ENCODE peak calls at places on chromosomes 5 and 9, in six cellular contexts. One of them, this sample, is unnamed.

GRCh38 chr9:125912667-125913066 is 165.5 kb downstream of the PBX3 start:
- DNase-seq in tibial nerve: no peak
- DNase-seq in spleen: no peak
- DNase-seq in gastrocnemius medialis: no peak
- DNase-seq in body of pancreas: no peak
- DNase-seq in adrenal gland: no peak
- DNase-seq in this sample: no peak

GRCh38 chr9:71910602-71911060 is 362 bp downstream of the ABHD17B start:
- DNase-seq in tibial nerve: peak
- DNase-seq in spleen: no peak
- DNase-seq in gastrocnemius medialis: no peak
- DNase-seq in body of pancreas: no peak
- DNase-seq in adrenal gland: no peak
- DNase-seq in this sample: no peak

GRCh38 chr5:169545762-169546161 is 37.8 kb upstream of the SPDL1 start:
- DNase-seq in tibial nerve: no peak
- DNase-seq in spleen: no peak
- DNase-seq in gastrocnemius medialis: no peak
- DNase-seq in body of pancreas: no peak
- DNase-seq in adrenal gland: no peak
- DNase-seq in this sample: no peak

GRCh38 chr9:114005371-114006154 is 72.5 kb downstream of the AMBP start:
- DNase-seq in tibial nerve: peak
- DNase-seq in spleen: peak
- DNase-seq in gastrocnemius medialis: no peak
- DNase-seq in body of pancreas: peak
- DNase-seq in adrenal gland: no peak
- DNase-seq in this sample: peak

GRCh38 chr5:170573119-170573518 is 69.3 kb downstream of the KCNIP1 start:
- DNase-seq in tibial nerve: no peak
- DNase-seq in spleen: no peak
- DNase-seq in gastrocnemius medialis: no peak
- DNase-seq in body of pancreas: no peak
- DNase-seq in adrenal gland: no peak
- DNase-seq in this sample: no peak

GRCh38 chr5:122141751-122142150 is 12.4 kb downstream of the ZNF474 start:
- DNase-seq in tibial nerve: no peak
- DNase-seq in spleen: no peak
- DNase-seq in gastrocnemius medialis: no peak
- DNase-seq in body of pancreas: no peak
- DNase-seq in adrenal gland: no peak
- DNase-seq in this sample: no peak

GRCh38 chr5:78260771-78261170 is 33.7 kb downstream of the AP3B1 start:
- DNase-seq in tibial nerve: no peak
- DNase-seq in spleen: no peak
- DNase-seq in gastrocnemius medialis: no peak
- DNase-seq in body of pancreas: no peak
- DNase-seq in adrenal gland: no peak
- DNase-seq in this sample: no peak

GRCh38 chr5:57207681-57208080 is 33.8 kb downstream of the GPBP1 start:
- DNase-seq in tibial nerve: no peak
- DNase-seq in spleen: no peak
- DNase-seq in gastrocnemius medialis: no peak
- DNase-seq in body of pancreas: no peak
- DNase-seq in adrenal gland: peak
- DNase-seq in this sample: no peak

GRCh38 chr5:65021527-65022226 is 252.9 kb downstream of the CWC27 start:
- DNase-seq in tibial nerve: no peak
- DNase-seq in spleen: no peak
- DNase-seq in gastrocnemius medialis: no peak
- DNase-seq in body of pancreas: no peak
- DNase-seq in adrenal gland: no peak
- DNase-seq in this sample: no peak

GRCh38 chr5:53558966-53559365 is 1.5 kb upstream of the NDUFS4 start:
- DNase-seq in tibial nerve: no peak
- DNase-seq in spleen: no peak
- DNase-seq in gastrocnemius medialis: no peak
- DNase-seq in body of pancreas: no peak
- DNase-seq in adrenal gland: no peak
- DNase-seq in this sample: no peak

GRCh38 chr5:134651531-134651930 is 2.9 kb downstream of the SEC24A start:
- DNase-seq in tibial nerve: no peak
- DNase-seq in spleen: no peak
- DNase-seq in gastrocnemius medialis: no peak
- DNase-seq in body of pancreas: no peak
- DNase-seq in adrenal gland: no peak
- DNase-seq in this sample: no peak

GRCh38 chr9:14351206-14351605 is 37.3 kb upstream of the NFIB start:
- DNase-seq in tibial nerve: no peak
- DNase-seq in spleen: no peak
- DNase-seq in gastrocnemius medialis: peak
- DNase-seq in body of pancreas: no peak
- DNase-seq in adrenal gland: no peak
- DNase-seq in this sample: no peak

GRCh38 chr5:1882337-1883119 is at the start of gene IRX4:
- DNase-seq in tibial nerve: no peak
- DNase-seq in spleen: peak
- DNase-seq in gastrocnemius medialis: no peak
- DNase-seq in body of pancreas: no peak
- DNase-seq in adrenal gland: no peak
- DNase-seq in this sample: no peak

GRCh38 chr5:34914671-34915138 is 599 bp downstream of the RAD1 start:
- DNase-seq in tibial nerve: no peak
- DNase-seq in spleen: peak
- DNase-seq in gastrocnemius medialis: peak
- DNase-seq in body of pancreas: peak
- DNase-seq in adrenal gland: peak
- DNase-seq in this sample: peak

GRCh38 chr9:110364451-110364850 is 26.8 kb upstream of the TXNDC8 start:
- DNase-seq in tibial nerve: no peak
- DNase-seq in spleen: no peak
- DNase-seq in gastrocnemius medialis: no peak
- DNase-seq in body of pancreas: no peak
- DNase-seq in adrenal gland: no peak
- DNase-seq in this sample: no peak

GRCh38 chr9:113577525-113578261 is 114.2 kb downstream of the RGS3 start:
- DNase-seq in tibial nerve: no peak
- DNase-seq in spleen: peak
- DNase-seq in gastrocnemius medialis: no peak
- DNase-seq in body of pancreas: peak
- DNase-seq in adrenal gland: no peak
- DNase-seq in this sample: no peak

GRCh38 chr5:14153932-14154646 is 10.9 kb downstream of the TRIO start:
- DNase-seq in tibial nerve: peak
- DNase-seq in spleen: no peak
- DNase-seq in gastrocnemius medialis: peak
- DNase-seq in body of pancreas: peak
- DNase-seq in adrenal gland: no peak
- DNase-seq in this sample: peak

GRCh38 chr9:17600962-17601593 is 22.2 kb downstream of the SH3GL2 start:
- DNase-seq in tibial nerve: no peak
- DNase-seq in spleen: no peak
- DNase-seq in gastrocnemius medialis: no peak
- DNase-seq in body of pancreas: no peak
- DNase-seq in adrenal gland: no peak
- DNase-seq in this sample: no peak

GRCh38 chr5:157484768-157485167 is 24.8 kb downstream of the NIPAL4 start:
- DNase-seq in tibial nerve: peak
- DNase-seq in spleen: no peak
- DNase-seq in gastrocnemius medialis: peak
- DNase-seq in body of pancreas: no peak
- DNase-seq in adrenal gland: peak
- DNase-seq in this sample: no peak

DNA sequence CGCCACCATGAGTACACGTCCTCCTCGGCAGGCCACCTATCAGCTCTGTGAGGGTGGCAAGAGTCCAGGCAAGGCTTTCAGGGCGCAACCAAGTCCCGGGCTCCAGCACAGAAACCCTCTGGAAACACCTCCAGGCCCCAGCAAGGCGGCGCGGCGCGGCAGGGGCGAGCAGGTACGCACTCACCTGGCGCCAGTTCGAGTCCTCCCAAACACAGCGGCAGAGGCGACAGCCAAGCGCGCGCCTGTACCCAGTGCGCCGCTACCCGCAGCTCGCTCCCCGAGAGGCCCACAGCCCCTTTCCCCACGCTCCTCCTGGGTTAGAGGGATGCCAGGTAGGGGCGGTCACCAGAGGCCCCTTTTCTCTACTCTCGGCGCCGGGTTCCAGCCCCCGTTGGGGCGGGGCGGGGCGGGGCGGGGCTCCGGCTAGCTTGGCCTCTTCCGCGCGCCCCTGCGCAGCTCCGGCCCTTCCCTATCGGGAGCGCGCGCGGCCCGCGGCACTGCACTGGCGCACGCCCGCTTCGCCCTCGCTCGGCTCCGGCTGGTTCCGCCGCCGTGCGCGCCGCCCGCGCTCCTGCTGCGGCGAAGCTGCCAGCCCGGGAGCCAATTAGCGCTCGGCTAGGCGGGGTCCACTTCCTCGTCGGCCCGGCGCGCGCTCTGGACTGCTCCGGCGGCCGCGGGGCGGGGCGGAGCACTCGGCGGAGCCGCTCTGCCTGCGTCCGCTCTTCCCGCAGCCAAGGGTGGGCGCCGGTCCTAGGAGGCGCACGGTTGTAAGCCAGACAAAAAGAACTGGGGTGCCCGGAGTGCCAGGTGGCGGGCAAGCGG is at the start of the genes NMRK1 and OSTF1:
- DNase-seq in tibial nerve: peak
- DNase-seq in spleen: peak
- DNase-seq in gastrocnemius medialis: peak
- DNase-seq in body of pancreas: peak
- DNase-seq in adrenal gland: peak
- DNase-seq in this sample: peak
- H3K27ac ChIP-seq in tibial nerve: peak
- H3K27ac ChIP-seq in spleen: peak
- H3K27ac ChIP-seq in gastrocnemius medialis: peak
- H3K27ac ChIP-seq in body of pancreas: peak
- H3K27ac ChIP-seq in adrenal gland: peak
- H3K27ac ChIP-seq in this sample: peak

DNA sequence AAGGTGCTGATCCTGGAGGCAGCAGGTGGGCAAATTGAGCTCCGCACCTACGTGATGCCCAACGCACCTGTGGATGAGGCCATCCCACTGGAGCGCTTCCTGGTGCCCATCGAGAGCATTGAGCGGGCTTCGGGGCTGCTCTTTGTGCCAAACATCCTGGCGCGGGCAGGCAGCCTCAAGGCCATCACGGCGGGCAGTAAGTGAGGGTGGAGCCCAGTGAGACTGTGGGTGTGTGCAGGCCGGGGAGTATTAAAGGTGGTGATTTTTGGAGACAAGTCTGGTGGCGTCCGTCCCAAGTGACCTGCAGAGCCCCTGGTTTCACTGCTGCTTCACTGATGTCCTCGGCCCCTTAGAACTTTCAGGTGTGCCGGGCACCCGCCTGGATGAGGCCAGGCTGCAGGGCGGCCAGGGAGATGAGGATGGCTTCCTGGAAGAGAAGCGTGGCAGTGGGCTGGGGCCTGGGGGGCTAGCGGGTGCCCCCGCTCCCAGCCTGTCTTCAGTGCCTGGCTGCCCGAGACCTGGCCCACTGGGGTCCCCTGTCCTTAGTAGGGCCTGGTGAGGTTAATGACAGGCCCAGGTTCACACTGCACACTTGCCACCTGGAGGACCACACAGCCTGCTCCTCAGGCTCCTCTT is 4.2 kb downstream of the ENDOG start:
- DNase-seq in tibial nerve: no peak
- DNase-seq in spleen: no peak
- DNase-seq in gastrocnemius medialis: no peak
- DNase-seq in body of pancreas: no peak
- DNase-seq in adrenal gland: no peak
- DNase-seq in this sample: no peak
- TF ChIP-seq POLR2A in tibial nerve: no peak
- TF ChIP-seq POLR2A in spleen: no peak
- TF ChIP-seq POLR2A in gastrocnemius medialis: no peak
- TF ChIP-seq POLR2A in body of pancreas: no peak
- TF ChIP-seq POLR2A in adrenal gland: no peak
- TF ChIP-seq POLR2A in this sample: no peak

GRCh38 chr9:124760719-124761118 is 10.4 kb downstream of the NR6A1 start:
- DNase-seq in tibial nerve: no peak
- DNase-seq in spleen: no peak
- DNase-seq in gastrocnemius medialis: no peak
- DNase-seq in body of pancreas: no peak
- DNase-seq in adrenal gland: no peak
- DNase-seq in this sample: no peak
- H3K27ac ChIP-seq in tibial nerve: no peak
- H3K27ac ChIP-seq in spleen: no peak
- H3K27ac ChIP-seq in gastrocnemius medialis: no peak
- H3K27ac ChIP-seq in body of pancreas: no peak
- H3K27ac ChIP-seq in adrenal gland: no peak
- H3K27ac ChIP-seq in this sample: no peak

DNA sequence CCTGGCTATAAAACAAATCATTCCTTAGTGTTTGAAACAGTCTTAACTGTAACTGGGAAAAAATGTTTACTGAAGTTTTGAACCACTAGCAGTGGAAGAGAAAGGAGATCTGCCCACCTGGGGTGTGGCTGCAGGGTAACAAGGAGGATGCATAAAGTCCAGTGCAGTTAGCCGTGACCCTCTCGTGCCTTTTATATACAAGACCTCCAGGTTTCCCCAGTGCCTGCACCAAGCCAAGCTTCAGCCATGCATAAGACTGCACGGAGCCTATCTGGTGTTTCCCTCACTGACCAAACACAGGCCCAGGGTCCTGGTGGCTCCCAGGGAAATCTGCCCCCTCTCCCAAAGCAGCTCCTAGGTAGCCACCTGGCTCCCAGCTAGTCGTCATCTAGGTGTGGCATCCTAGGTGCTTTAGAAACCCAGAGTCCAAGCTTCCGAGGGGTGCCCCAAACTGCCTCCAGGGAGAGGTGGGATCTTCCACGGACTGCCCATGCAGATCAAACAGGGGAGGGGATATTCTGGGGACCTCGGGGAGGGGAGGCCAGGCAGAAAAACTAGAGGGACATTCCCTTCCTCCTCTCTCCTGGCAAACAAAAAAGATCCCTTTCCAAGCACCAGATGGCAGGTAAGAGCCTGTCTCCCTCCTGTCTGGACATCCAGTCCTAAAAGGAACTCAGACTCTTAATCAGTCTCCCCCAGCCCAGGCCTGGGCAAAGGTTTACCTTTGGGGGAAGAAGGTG is 2.7 kb downstream of the SHB start:
- DNase-seq in tibial nerve: no peak
- DNase-seq in spleen: no peak
- DNase-seq in gastrocnemius medialis: no peak
- DNase-seq in body of pancreas: peak
- DNase-seq in adrenal gland: no peak
- DNase-seq in this sample: no peak
- TF ChIP-seq POLR2A in tibial nerve: no peak
- TF ChIP-seq POLR2A in spleen: no peak
- TF ChIP-seq POLR2A in gastrocnemius medialis: no peak
- TF ChIP-seq POLR2A in body of pancreas: no peak
- TF ChIP-seq POLR2A in adrenal gland: no peak
- TF ChIP-seq POLR2A in this sample: no peak

DNA sequence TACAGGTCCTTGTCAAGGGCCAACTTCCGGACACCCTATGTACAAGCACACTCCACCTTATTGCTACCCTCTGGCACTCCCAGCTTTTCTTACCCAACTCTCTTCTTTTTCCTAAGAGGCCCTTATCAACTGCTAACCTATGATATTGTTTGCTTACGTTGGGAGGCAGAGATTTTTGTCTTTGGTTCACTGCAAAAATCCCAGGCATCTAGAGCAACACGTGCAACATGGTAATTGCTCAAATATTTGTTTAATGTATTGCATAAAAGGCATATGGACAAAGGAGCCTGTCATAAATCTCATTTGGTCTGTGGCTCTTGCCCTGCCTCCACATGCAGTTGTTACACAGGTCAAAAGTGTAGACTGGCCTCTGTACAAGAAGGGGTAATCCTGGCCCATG is 35.8 kb upstream of the ATP10B start:
- DNase-seq in tibial nerve: no peak
- DNase-seq in spleen: no peak
- DNase-seq in gastrocnemius medialis: no peak
- DNase-seq in body of pancreas: no peak
- DNase-seq in adrenal gland: no peak
- DNase-seq in this sample: peak
- H3K27ac ChIP-seq in tibial nerve: no peak
- H3K27ac ChIP-seq in spleen: no peak
- H3K27ac ChIP-seq in gastrocnemius medialis: no peak
- H3K27ac ChIP-seq in body of pancreas: no peak
- H3K27ac ChIP-seq in adrenal gland: no peak
- H3K27ac ChIP-seq in this sample: no peak